ENCODE peak calls at places on chromosomes 13 and 19, in seven cellular contexts. D is thoracic aorta, F is uterus, V is AG09319, Y is AG08396, E is HT1080, R is GM12865. Z is an unnamed sample.

GRCh38 chr13:44307255-44307654 is 66.4 kb upstream of the SERP2 start:
- DNase-seq in D (no peak), F (no peak), V (no peak), Y (no peak), E (peak), R (no peak), Z (no peak)

GRCh38 chr13:97068146-97068545 is 73.9 kb upstream of the OXGR1 start:
- DNase-seq in D (no peak), F (no peak), V (no peak), Y (no peak), E (no peak), R (no peak), Z (no peak)

GRCh38 chr19:46320559-46320958 is 23.7 kb downstream of the HIF3A start:
- DNase-seq in D (no peak), F (no peak), V (no peak), Y (no peak), E (no peak), R (no peak), Z (no peak)

GRCh38 chr13:26052136-26052736 is 420 bp upstream of the SHISA2 start:
- DNase-seq in D (no peak), F (no peak), V (no peak), Y (no peak), E (no peak), R (no peak), Z (no peak)

GRCh38 chr19:5455367-5456129 is at the start of gene ZNRF4:
- DNase-seq in D (no peak), F (no peak), V (no peak), Y (no peak), E (no peak), R (no peak), Z (no peak)

GRCh38 chr13:34161829-34162544 is 344.0 kb downstream of the RFC3 start:
- DNase-seq in D (no peak), F (no peak), V (peak), Y (peak), E (peak), R (peak), Z (no peak)

GRCh38 chr13:111537843-111538499 is 217.5 kb downstream of the TEX29 start:
- DNase-seq in D (no peak), F (no peak), V (no peak), Y (no peak), E (no peak), R (no peak), Z (no peak)

GRCh38 chr19:38917921-38918491 is 6.0 kb upstream of the CCER2 start:
- DNase-seq in D (no peak), F (no peak), V (no peak), Y (peak), E (no peak), R (no peak), Z (no peak)

GRCh38 chr19:18464646-18465045 is 26.7 kb upstream of the ISYNA1 start:
- DNase-seq in D (peak), F (peak), V (peak), Y (peak), E (peak), R (no peak), Z (peak)

GRCh38 chr13:59914556-59914955 is 249.2 kb downstream of the DIAPH3 start:
- DNase-seq in D (no peak), F (no peak), V (no peak), Y (peak), E (no peak), R (no peak), Z (no peak)

GRCh38 chr19:21166436-21166835 is 24.6 kb downstream of the ZNF431 start:
- DNase-seq in D (no peak), F (no peak), V (no peak), Y (no peak), E (no peak), R (no peak), Z (no peak)

GRCh38 chr19:50417138-50417849 is 1.4 kb upstream of the SPIB start:
- DNase-seq in D (no peak), F (no peak), V (no peak), Y (no peak), E (no peak), R (peak), Z (no peak)

GRCh38 chr13:28396053-28396452 is 98.9 kb downstream of the FLT1 start:
- DNase-seq in D (no peak), F (no peak), V (no peak), Y (no peak), E (no peak), R (no peak), Z (no peak)

GRCh38 chr13:109226631-109227030 is 559.8 kb downstream of the IRS2 start:
- DNase-seq in D (no peak), F (no peak), V (no peak), Y (no peak), E (no peak), R (no peak), Z (no peak)

GRCh38 chr13:31161583-31162150 is at the start of gene HSPH1:
- DNase-seq in D (peak), F (peak), V (peak), Y (peak), E (peak), R (peak), Z (peak)

GRCh38 chr19:31164666-31165265 is 184.5 kb downstream of the TSHZ3 start:
- DNase-seq in D (no peak), F (no peak), V (no peak), Y (no peak), E (no peak), R (no peak), Z (peak)

GRCh38 chr13:112688560-112689497 is 1.0 kb upstream of the ATP11A start:
- DNase-seq in D (no peak), F (no peak), V (no peak), Y (no peak), E (no peak), R (peak), Z (no peak)

GRCh38 chr13:71880753-71881541 is 13.9 kb upstream of the DACH1 start:
- DNase-seq in D (no peak), F (no peak), V (no peak), Y (no peak), E (peak), R (no peak), Z (no peak)

GRCh38 chr13:100611678-100612492 is 23.3 kb upstream of the GGACT start:
- DNase-seq in D (no peak), F (no peak), V (no peak), Y (no peak), E (no peak), R (no peak), Z (no peak)

GRCh38 chr19:41999071-41999877 is 5.2 kb upstream of the ATP1A3 start:
- DNase-seq in D (no peak), F (no peak), V (no peak), Y (no peak), E (no peak), R (no peak), Z (no peak)

GRCh38 chr19:10549733-10550132 is 6.0 kb downstream of the ATG4D start:
- DNase-seq in D (no peak), F (no peak), V (no peak), Y (no peak), E (no peak), R (no peak), Z (no peak)

GRCh38 chr19:42042455-42043170 is 27.4 kb downstream of the GRIK5 start:
- DNase-seq in D (no peak), F (no peak), V (no peak), Y (no peak), E (no peak), R (no peak), Z (no peak)

GRCh38 chr13:29922896-29923295 is 72.5 kb upstream of the UBL3 start:
- DNase-seq in D (no peak), F (no peak), V (no peak), Y (peak), E (peak), R (peak), Z (no peak)

GRCh38 chr19:8174706-8175105 is 25.3 kb upstream of the FBN3 start:
- DNase-seq in D (no peak), F (no peak), V (no peak), Y (no peak), E (peak), R (no peak), Z (no peak)

GRCh38 chr19:47507924-47508553 is 6.8 kb downstream of the NAPA start:
- DNase-seq in D (no peak), F (no peak), V (no peak), Y (no peak), E (no peak), R (no peak), Z (no peak)

Z was measured in lower leg skin.